ENCODE peak calls at places on chromosome 2, in five cellular contexts. F, W, P, U and A are unnamed samples.

GRCh38 chr2:74658516-74658915 is 4.5 kb downstream of the SEMA4F start:
- DNase-seq in P (no peak), F (no peak), W (no peak), U (peak), A (peak)

GRCh38 chr2:192885569-192886160 is 690.9 kb upstream of the TMEFF2 start:
- DNase-seq in P (no peak), U (peak), W (no peak), F (no peak), A (no peak)

GRCh38 chr2:151761687-151762086 is 27.4 kb upstream of the NEB start:
- DNase-seq in P (no peak), W (no peak), U (no peak), F (no peak), A (no peak)

GRCh38 chr2:31270871-31271270 is 36.9 kb downstream of the EHD3 start:
- DNase-seq in F (no peak), P (no peak), U (no peak), W (no peak), A (no peak)

GRCh38 chr2:109351164-109351756 is 222.3 kb downstream of the SH3RF3 start:
- DNase-seq in F (no peak), W (peak), U (peak), P (no peak), A (no peak)

GRCh38 chr2:237156131-237156856 is 70.6 kb downstream of the COPS8 start:
- DNase-seq in U (no peak), W (no peak), P (no peak), F (no peak), A (peak)

GRCh38 chr2:240252191-240252871 is 111.9 kb upstream of the OTOS start:
- DNase-seq in W (no peak), F (no peak), U (no peak), P (peak), A (no peak)

GRCh38 chr2:109470121-109470921 is 143.4 kb downstream of the SEPTIN10 start:
- DNase-seq in F (no peak), P (peak), W (no peak), U (peak), A (peak)

GRCh38 chr2:64649626-64650025 is 4.1 kb downstream of the SERTAD2 start:
- DNase-seq in F (no peak), P (peak), U (peak), W (peak), A (no peak)

GRCh38 chr2:236146436-236146835 is 21.8 kb downstream of the GBX2 start:
- DNase-seq in W (no peak), P (no peak), F (no peak), U (no peak), A (no peak)

GRCh38 chr2:173323371-173323770 is 31.3 kb upstream of the CDCA7 start:
- DNase-seq in F (no peak), U (no peak), W (no peak), P (no peak), A (peak)

DNA sequence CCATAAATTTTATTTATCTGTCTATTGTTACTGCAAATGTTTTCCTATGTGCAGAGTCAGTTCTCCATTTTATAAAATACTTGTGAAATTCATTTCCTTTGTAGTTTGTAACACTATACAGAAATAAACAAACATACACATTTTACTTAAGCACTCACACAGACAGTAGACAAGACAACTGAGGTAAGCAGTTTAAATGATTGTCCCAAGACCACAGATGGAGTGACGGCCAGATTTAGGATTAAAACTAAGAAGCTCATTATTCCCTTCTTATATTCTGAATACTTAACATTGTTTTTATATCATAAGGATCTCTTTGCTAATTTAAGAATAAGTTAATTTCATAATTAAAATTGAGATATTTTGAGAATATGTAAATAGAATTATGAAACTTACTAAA is 100.9 kb downstream of the BAZ2B start:
- DNase-seq in F (no peak), P (no peak), U (no peak), W (no peak), A (no peak)
- H3K4me3 ChIP-seq in F (peak), P (peak), U (peak), W (no peak), A (no peak)

GRCh38 chr2:22616031-22616430 is 768.9 kb upstream of the KLHL29 start:
- DNase-seq in W (no peak), P (no peak), F (no peak), U (no peak), A (no peak)
- TF ChIP-seq CTCF in W (no peak), P (no peak), F (no peak), U (no peak), A (no peak)

DNA sequence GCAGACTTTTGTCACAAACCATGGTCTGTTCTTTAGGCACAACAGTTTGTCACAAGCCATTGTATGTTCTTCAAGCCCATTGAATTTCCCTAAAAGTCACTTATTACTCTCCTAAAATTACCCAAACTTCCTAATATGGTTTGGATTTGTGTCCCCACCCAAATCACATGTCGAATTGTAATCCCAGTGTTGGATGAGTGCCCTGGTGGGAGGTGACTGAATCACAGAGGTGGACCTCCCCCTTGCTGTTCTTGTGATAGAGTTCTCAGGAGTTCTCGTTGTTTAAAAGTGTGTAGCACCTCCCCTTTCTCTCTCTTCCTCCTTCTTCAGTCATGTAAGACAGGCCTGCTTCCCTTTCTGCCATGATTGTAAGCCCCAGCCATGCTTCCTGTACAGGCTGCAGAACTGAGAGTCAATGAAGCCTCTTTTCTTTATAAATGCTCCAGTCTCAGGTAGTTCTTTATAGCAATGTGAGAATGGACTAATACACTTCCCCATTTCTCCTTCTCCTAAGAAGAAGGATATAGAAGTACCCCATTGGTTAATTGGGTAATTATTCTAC is 11.2 kb upstream of the GYPC start:
- DNase-seq in W (no peak), P (no peak), F (no peak), U (no peak), A (no peak)
- H3K27ac ChIP-seq in W (no peak), P (no peak), F (no peak), U (no peak), A (no peak)

DNA sequence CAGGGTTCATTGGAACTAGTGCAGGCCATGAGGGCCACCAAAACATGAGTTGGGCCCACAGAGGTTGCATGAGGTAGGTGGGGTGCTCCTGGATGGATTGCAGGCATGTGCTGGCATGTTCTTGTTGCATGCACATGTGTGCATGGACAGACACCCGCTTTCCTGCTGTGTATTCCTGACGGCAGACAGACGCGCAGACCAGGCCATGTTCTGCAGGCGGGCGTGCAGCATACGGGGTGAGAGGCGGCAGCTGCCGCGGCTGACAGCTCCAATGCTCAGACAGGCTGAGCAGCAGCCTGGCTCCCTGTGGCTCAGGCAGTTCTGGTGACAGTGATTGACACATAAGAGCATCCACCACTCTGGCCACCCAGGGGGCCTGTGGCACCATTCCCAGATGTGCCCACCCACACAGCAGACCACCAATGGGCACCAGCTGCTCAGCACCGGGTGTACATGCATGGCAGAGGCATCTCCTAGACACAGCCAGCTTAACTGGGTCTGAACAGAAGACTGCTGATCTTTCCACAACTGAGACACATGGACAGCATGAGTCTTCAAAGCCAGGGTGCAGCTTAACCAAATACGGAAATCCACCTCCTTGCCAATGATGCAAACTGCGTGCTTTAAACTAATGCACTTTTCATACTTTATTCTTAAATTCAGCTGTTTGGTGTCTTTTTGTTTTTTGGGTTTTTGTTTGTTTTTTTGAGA is 21.2 kb downstream of the HS1BP3 start:
- DNase-seq in P (no peak), F (no peak), U (no peak), W (no peak), A (no peak)
- H3K4me3 ChIP-seq in P (no peak), F (no peak), U (no peak), W (no peak), A (no peak)

GRCh38 chr2:42040643-42041277 is 7.1 kb upstream of the PKDCC start:
- DNase-seq in P (no peak), U (no peak), W (no peak), F (no peak), A (no peak)
- TF ChIP-seq CTCF in P (no peak), U (no peak), W (no peak), F (no peak), A (peak)

GRCh38 chr2:231725476-231725875 is 17.2 kb downstream of the PTMA start:
- DNase-seq in U (no peak), W (no peak), P (no peak), F (no peak), A (no peak)

GRCh38 chr2:231721641-231722310 is 13.5 kb downstream of the PTMA start:
- DNase-seq in F (no peak), P (no peak), W (no peak), U (no peak), A (no peak)

GRCh38 chr2:231720971-231721640 is 12.8 kb downstream of the PTMA start:
- DNase-seq in P (no peak), F (no peak), W (no peak), U (no peak), A (no peak)

GRCh38 chr2:231720292-231720691 is 12.0 kb downstream of the PTMA start:
- DNase-seq in P (no peak), U (no peak), F (no peak), W (no peak), A (no peak)

DNA sequence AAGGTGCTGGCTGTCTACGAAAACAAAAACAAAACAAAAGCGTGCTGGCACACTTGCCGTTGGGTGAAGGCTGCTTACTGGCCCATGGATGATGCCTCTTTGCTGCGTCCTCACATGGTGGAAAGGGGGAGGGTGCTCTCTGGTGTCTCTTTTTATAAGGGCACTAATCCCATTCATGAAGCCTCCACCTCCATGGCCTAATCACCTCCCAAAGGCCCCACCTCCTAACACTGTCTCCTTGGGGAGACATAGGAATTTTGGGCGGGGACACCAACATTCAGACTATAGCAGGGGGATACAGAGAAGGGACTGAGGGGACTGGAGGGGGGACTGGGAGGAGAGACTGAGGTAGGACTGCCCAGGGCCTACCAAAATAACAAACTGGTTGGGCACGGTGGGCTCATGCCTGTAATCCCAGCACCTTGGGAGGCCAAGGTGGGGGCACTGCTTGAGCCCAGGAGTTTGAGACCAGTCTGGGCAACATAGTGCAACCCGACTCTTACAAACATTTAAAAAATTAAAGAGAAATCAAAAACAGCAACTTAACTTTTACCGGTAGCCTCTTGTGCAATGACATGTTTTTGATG is 14.5 kb downstream of the PTMA start:
- DNase-seq in U (no peak), W (no peak), P (no peak), F (no peak), A (no peak)
- H3K27ac ChIP-seq in U (no peak), W (no peak), P (no peak), F (no peak), A (no peak)

DNA sequence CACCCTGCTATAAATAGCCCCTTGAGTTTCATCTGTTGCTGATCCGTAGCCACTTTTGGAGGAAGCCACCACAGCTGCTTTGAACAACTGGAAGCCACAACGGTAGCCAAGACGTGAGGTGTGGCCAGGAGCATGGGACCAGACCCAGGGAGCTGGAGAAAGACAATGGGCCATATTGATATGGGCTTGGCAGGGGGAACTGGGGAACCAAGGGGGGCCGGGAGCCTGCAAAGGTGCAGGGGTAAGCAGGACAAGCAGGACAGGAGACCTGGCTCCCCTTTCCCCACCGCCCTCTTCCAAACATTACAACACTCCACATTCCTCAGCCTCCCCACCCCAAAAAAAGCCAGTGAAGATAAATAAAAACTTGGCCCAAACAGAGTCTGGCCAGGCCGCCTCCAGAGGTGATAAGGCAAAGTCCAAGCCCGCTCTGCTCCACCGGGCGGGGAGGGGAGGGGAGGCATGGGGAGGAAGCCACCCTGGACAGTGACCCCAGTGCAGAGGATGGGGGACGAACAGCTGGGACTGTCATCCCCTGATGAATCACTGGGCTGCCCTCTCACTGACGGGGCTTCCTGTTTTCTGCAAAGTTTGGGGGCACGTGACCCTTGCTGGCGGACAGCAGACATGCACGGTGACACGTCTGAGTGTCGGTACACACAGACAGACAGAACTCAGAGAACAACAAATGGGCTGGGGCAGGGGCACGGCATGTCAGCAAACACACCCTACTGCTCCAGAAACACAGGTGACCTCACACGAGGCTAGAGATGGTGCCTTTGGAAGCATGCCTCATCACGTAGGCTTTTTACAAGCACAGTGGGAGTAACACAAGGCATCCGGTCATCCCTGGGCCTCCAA is 100.3 kb downstream of the TNS1 start:
- DNase-seq in F (no peak), P (peak), W (peak), U (peak), A (peak)
- H3K4me3 ChIP-seq in F (no peak), P (no peak), W (no peak), U (no peak), A (no peak)

GRCh38 chr2:99840831-99841230 is 301.6 kb downstream of the AFF3 start:
- DNase-seq in W (no peak), F (no peak), P (no peak), U (no peak), A (no peak)
- TF ChIP-seq CTCF in W (no peak), F (no peak), P (no peak), U (no peak), A (no peak)